ENCODE peak calls at places on chromosomes 16 and 17, in seven cellular contexts. One of them, this sample, is unnamed.

GRCh38 chr16:84813141-84813933 is 6.4 kb upstream of the CRISPLD2 start:
- DNase-seq in IMR-90: peak
- DNase-seq in mesenchymal stem cell: peak
- DNase-seq in neuronal stem cell: no peak
- DNase-seq in H1: no peak
- DNase-seq in mesendoderm: no peak
- DNase-seq in H9: peak
- DNase-seq in this sample: no peak

GRCh38 chr17:35448214-35448898 is at the start of gene SLFN13:
- DNase-seq in H1: peak
- DNase-seq in IMR-90: peak
- DNase-seq in H9: peak
- DNase-seq in neuronal stem cell: peak
- DNase-seq in mesendoderm: peak
- DNase-seq in mesenchymal stem cell: peak
- DNase-seq in this sample: peak

GRCh38 chr16:1306344-1306743 is 3.1 kb upstream of the UBE2I start:
- DNase-seq in neuronal stem cell: no peak
- DNase-seq in H1: no peak
- DNase-seq in mesenchymal stem cell: no peak
- DNase-seq in H9: no peak
- DNase-seq in mesendoderm: no peak
- DNase-seq in IMR-90: no peak
- DNase-seq in this sample: no peak

GRCh38 chr17:31392002-31392855 is 754 bp downstream of the RAB11FIP4 start:
- DNase-seq in IMR-90: no peak
- DNase-seq in mesendoderm: no peak
- DNase-seq in mesenchymal stem cell: no peak
- DNase-seq in H9: peak
- DNase-seq in H1: peak
- DNase-seq in neuronal stem cell: no peak
- DNase-seq in this sample: no peak

GRCh38 chr16:73031155-73031866 is 16.6 kb downstream of the ZFHX3 start:
- DNase-seq in mesendoderm: peak
- DNase-seq in mesenchymal stem cell: peak
- DNase-seq in neuronal stem cell: no peak
- DNase-seq in H1: no peak
- DNase-seq in IMR-90: no peak
- DNase-seq in H9: no peak
- DNase-seq in this sample: peak

GRCh38 chr17:2398655-2399571 is 1.9 kb downstream of the MNT start:
- DNase-seq in H9: peak
- DNase-seq in mesenchymal stem cell: peak
- DNase-seq in mesendoderm: peak
- DNase-seq in neuronal stem cell: peak
- DNase-seq in IMR-90: peak
- DNase-seq in H1: peak
- DNase-seq in this sample: peak

GRCh38 chr17:15457723-15458094 is 9.7 kb downstream of the CDRT4 start:
- DNase-seq in neuronal stem cell: no peak
- DNase-seq in H1: no peak
- DNase-seq in H9: no peak
- DNase-seq in mesenchymal stem cell: no peak
- DNase-seq in IMR-90: no peak
- DNase-seq in mesendoderm: no peak
- DNase-seq in this sample: no peak

GRCh38 chr16:88878967-88879787 is 12.7 kb upstream of the PABPN1L start:
- DNase-seq in H9: no peak
- DNase-seq in neuronal stem cell: no peak
- DNase-seq in IMR-90: peak
- DNase-seq in mesenchymal stem cell: no peak
- DNase-seq in H1: no peak
- DNase-seq in mesendoderm: no peak
- DNase-seq in this sample: no peak

GRCh38 chr17:59796785-59797205 is 89.3 kb downstream of the VMP1 start:
- DNase-seq in H9: no peak
- DNase-seq in neuronal stem cell: no peak
- DNase-seq in mesendoderm: no peak
- DNase-seq in mesenchymal stem cell: peak
- DNase-seq in H1: no peak
- DNase-seq in IMR-90: no peak
- DNase-seq in this sample: no peak
- H3K23ac ChIP-seq in H9: no peak
- H3K23ac ChIP-seq in neuronal stem cell: no peak
- H3K23ac ChIP-seq in mesendoderm: no peak
- H3K23ac ChIP-seq in mesenchymal stem cell: no peak
- H3K23ac ChIP-seq in H1: no peak
- H3K23ac ChIP-seq in IMR-90: no peak
- H3K23ac ChIP-seq in this sample: no peak

GRCh38 chr17:18261146-18261515 is 669 bp downstream of the MIEF2 start:
- DNase-seq in IMR-90: peak
- DNase-seq in neuronal stem cell: no peak
- DNase-seq in H1: peak
- DNase-seq in mesenchymal stem cell: peak
- DNase-seq in mesendoderm: peak
- DNase-seq in H9: peak
- DNase-seq in this sample: peak
- H3K4ac ChIP-seq in IMR-90: peak
- H3K4ac ChIP-seq in neuronal stem cell: no peak
- H3K4ac ChIP-seq in H1: no peak
- H3K4ac ChIP-seq in mesenchymal stem cell: peak
- H3K4ac ChIP-seq in mesendoderm: peak
- H3K4ac ChIP-seq in H9: no peak
- H3K4ac ChIP-seq in this sample: peak

DNA sequence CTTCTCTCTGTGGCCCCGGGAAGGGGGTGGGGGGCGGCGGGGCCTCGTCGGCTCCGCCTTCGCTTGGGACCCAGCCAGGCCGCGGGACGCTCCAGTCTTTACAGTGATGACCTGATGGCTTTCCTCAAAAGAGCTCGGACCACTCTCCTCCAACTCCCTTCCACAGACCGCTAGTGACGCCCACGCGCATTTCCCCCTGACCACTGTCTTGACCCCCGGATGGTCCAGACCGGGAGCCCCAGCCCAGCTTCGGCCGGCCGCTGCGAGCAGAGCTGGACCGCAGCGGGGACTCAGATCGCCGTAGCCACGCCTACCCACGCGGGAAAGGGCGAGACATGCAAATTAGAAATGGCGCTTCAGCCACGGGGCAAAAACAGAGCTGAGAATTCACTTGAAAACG is 81.6 kb upstream of the RNU2-1 start:
- DNase-seq in H1: no peak
- DNase-seq in neuronal stem cell: no peak
- DNase-seq in H9: no peak
- DNase-seq in mesendoderm: no peak
- DNase-seq in IMR-90: no peak
- DNase-seq in mesenchymal stem cell: no peak
- DNase-seq in this sample: no peak
- H3K23ac ChIP-seq in H1: no peak
- H3K23ac ChIP-seq in neuronal stem cell: no peak
- H3K23ac ChIP-seq in H9: no peak
- H3K23ac ChIP-seq in mesendoderm: no peak
- H3K23ac ChIP-seq in IMR-90: no peak
- H3K23ac ChIP-seq in mesenchymal stem cell: no peak
- H3K23ac ChIP-seq in this sample: no peak

GRCh38 chr17:59451706-59452105 is 113.7 kb upstream of the DHX40 start:
- DNase-seq in mesendoderm: peak
- DNase-seq in IMR-90: peak
- DNase-seq in H9: peak
- DNase-seq in neuronal stem cell: no peak
- DNase-seq in mesenchymal stem cell: peak
- DNase-seq in H1: no peak
- DNase-seq in this sample: peak

GRCh38 chr17:59456428-59456827 is 109.0 kb upstream of the DHX40 start:
- DNase-seq in mesenchymal stem cell: no peak
- DNase-seq in H1: no peak
- DNase-seq in mesendoderm: no peak
- DNase-seq in H9: no peak
- DNase-seq in neuronal stem cell: no peak
- DNase-seq in IMR-90: no peak
- DNase-seq in this sample: no peak

GRCh38 chr17:59456923-59457615 is 108.3 kb upstream of the DHX40 start:
- DNase-seq in mesendoderm: no peak
- DNase-seq in H9: no peak
- DNase-seq in neuronal stem cell: no peak
- DNase-seq in H1: no peak
- DNase-seq in mesenchymal stem cell: no peak
- DNase-seq in IMR-90: no peak
- DNase-seq in this sample: no peak

GRCh38 chr17:59454633-59455105 is 110.7 kb upstream of the DHX40 start:
- DNase-seq in H9: no peak
- DNase-seq in mesenchymal stem cell: no peak
- DNase-seq in neuronal stem cell: no peak
- DNase-seq in mesendoderm: no peak
- DNase-seq in IMR-90: no peak
- DNase-seq in H1: no peak
- DNase-seq in this sample: peak
- H3K4ac ChIP-seq in H9: no peak
- H3K4ac ChIP-seq in mesenchymal stem cell: no peak
- H3K4ac ChIP-seq in neuronal stem cell: no peak
- H3K4ac ChIP-seq in mesendoderm: no peak
- H3K4ac ChIP-seq in IMR-90: no peak
- H3K4ac ChIP-seq in H1: no peak
- H3K4ac ChIP-seq in this sample: no peak

GRCh38 chr16:20263138-20263855 is 64.0 kb downstream of the GP2 start:
- DNase-seq in mesenchymal stem cell: no peak
- DNase-seq in IMR-90: no peak
- DNase-seq in mesendoderm: peak
- DNase-seq in H1: no peak
- DNase-seq in neuronal stem cell: no peak
- DNase-seq in H9: no peak
- DNase-seq in this sample: no peak

GRCh38 chr16:20260215-20261009 is 66.9 kb downstream of the GP2 start:
- DNase-seq in IMR-90: no peak
- DNase-seq in neuronal stem cell: no peak
- DNase-seq in mesendoderm: peak
- DNase-seq in H9: no peak
- DNase-seq in H1: no peak
- DNase-seq in mesenchymal stem cell: no peak
- DNase-seq in this sample: no peak

GRCh38 chr16:20262248-20262647 is 65.1 kb downstream of the GP2 start:
- DNase-seq in mesenchymal stem cell: no peak
- DNase-seq in H1: no peak
- DNase-seq in H9: no peak
- DNase-seq in mesendoderm: no peak
- DNase-seq in neuronal stem cell: no peak
- DNase-seq in IMR-90: no peak
- DNase-seq in this sample: no peak

GRCh38 chr16:20268409-20268808 is 58.9 kb downstream of the GP2 start:
- DNase-seq in neuronal stem cell: no peak
- DNase-seq in mesendoderm: no peak
- DNase-seq in H1: no peak
- DNase-seq in mesenchymal stem cell: no peak
- DNase-seq in H9: no peak
- DNase-seq in IMR-90: no peak
- DNase-seq in this sample: no peak

GRCh38 chr16:20265019-20265418 is 62.3 kb downstream of the GP2 start:
- DNase-seq in mesenchymal stem cell: no peak
- DNase-seq in IMR-90: no peak
- DNase-seq in H9: no peak
- DNase-seq in H1: no peak
- DNase-seq in neuronal stem cell: no peak
- DNase-seq in mesendoderm: no peak
- DNase-seq in this sample: no peak
- H3K23ac ChIP-seq in mesenchymal stem cell: no peak
- H3K23ac ChIP-seq in IMR-90: no peak
- H3K23ac ChIP-seq in H9: no peak
- H3K23ac ChIP-seq in H1: no peak
- H3K23ac ChIP-seq in neuronal stem cell: no peak
- H3K23ac ChIP-seq in mesendoderm: no peak
- H3K23ac ChIP-seq in this sample: no peak

DNA sequence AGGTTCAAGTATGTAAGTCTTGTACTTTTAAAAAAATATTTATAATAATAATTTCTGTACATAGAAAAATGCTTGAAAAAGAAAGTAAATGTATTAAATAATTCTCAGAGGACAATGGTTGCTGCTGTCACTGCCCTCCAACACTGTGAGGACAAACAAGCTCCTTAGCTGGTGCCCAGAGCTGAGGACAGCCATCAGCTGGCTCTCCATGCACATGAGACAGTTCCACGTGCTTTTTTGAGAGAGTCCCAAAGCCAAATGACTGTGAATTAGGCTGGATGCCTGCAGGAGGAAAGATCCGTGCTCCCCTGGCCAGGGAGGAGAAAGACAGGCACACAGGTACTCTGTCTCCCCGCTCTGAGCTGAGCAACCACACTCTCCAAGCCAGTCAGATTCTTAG is 115.5 kb upstream of the IRX5 start:
- DNase-seq in IMR-90: no peak
- DNase-seq in neuronal stem cell: no peak
- DNase-seq in H9: no peak
- DNase-seq in mesendoderm: no peak
- DNase-seq in mesenchymal stem cell: no peak
- DNase-seq in H1: no peak
- DNase-seq in this sample: no peak
- H3K4ac ChIP-seq in IMR-90: no peak
- H3K4ac ChIP-seq in neuronal stem cell: no peak
- H3K4ac ChIP-seq in H9: no peak
- H3K4ac ChIP-seq in mesendoderm: no peak
- H3K4ac ChIP-seq in mesenchymal stem cell: no peak
- H3K4ac ChIP-seq in H1: no peak
- H3K4ac ChIP-seq in this sample: no peak